ENCODE peak calls at places on chromosome 15, in five cellular contexts. Q, T, L, F and K are unnamed samples.

GRCh38 chr15:43879386-43880355 is 52.9 kb downstream of the WDR76 start:
- DNase-seq in Q (peak), T (no peak), F (no peak), L (no peak), K (no peak)

GRCh38 chr15:75349851-75350588 is 3.2 kb downstream of the NEIL1 start:
- DNase-seq in Q (no peak), F (no peak), L (peak), T (peak), K (no peak)

GRCh38 chr15:84797212-84797611 is 19.9 kb upstream of the ALPK3 start:
- DNase-seq in F (peak), L (no peak), T (no peak), Q (no peak), K (peak)

GRCh38 chr15:48358229-48358641 is 27.0 kb downstream of the DUT start:
- DNase-seq in F (no peak), L (no peak), T (no peak), Q (no peak), K (peak)

GRCh38 chr15:63497642-63498100 is 6.7 kb upstream of the USP3 start:
- DNase-seq in L (peak), Q (no peak), T (no peak), F (no peak), K (no peak)

GRCh38 chr15:101043911-101044624 is 124.9 kb downstream of the LRRK1 start:
- DNase-seq in Q (peak), T (peak), L (no peak), F (no peak), K (no peak)

GRCh38 chr15:56988219-56988618 is 69.8 kb downstream of the TCF12 start:
- DNase-seq in T (no peak), L (no peak), Q (no peak), F (no peak), K (no peak)

GRCh38 chr15:51720201-51720995 is 17.1 kb downstream of the LYSMD2 start:
- DNase-seq in L (no peak), Q (no peak), T (no peak), F (no peak), K (no peak)

GRCh38 chr15:40085225-40085624 is 23.5 kb downstream of the BMF start:
- DNase-seq in Q (no peak), T (no peak), L (no peak), F (no peak), K (no peak)

GRCh38 chr15:36831125-36831914 is 251.9 kb downstream of the CDIN1 start:
- DNase-seq in T (no peak), Q (no peak), L (no peak), F (peak), K (peak)

GRCh38 chr15:25401511-25401910 is 37.3 kb downstream of the UBE3A start:
- DNase-seq in T (no peak), L (no peak), F (no peak), Q (no peak), K (peak)

GRCh38 chr15:101530224-101530958 is 40.9 kb upstream of the PCSK6 start:
- DNase-seq in L (no peak), F (no peak), T (peak), Q (no peak), K (no peak)

GRCh38 chr15:62163397-62163796 is 1.7 kb downstream of the C2CD4B start:
- DNase-seq in L (no peak), Q (no peak), T (no peak), F (no peak), K (no peak)

GRCh38 chr15:62163847-62164499 is 1.1 kb downstream of the C2CD4B start:
- DNase-seq in T (no peak), F (no peak), L (no peak), Q (no peak), K (no peak)

GRCh38 chr15:62164500-62165028 is 521 bp downstream of the C2CD4B start:
- DNase-seq in Q (no peak), L (no peak), T (no peak), F (peak), K (no peak)

GRCh38 chr15:62165029-62165792 is at the start of gene C2CD4B:
- DNase-seq in F (peak), Q (peak), L (no peak), T (peak), K (no peak)

DNA sequence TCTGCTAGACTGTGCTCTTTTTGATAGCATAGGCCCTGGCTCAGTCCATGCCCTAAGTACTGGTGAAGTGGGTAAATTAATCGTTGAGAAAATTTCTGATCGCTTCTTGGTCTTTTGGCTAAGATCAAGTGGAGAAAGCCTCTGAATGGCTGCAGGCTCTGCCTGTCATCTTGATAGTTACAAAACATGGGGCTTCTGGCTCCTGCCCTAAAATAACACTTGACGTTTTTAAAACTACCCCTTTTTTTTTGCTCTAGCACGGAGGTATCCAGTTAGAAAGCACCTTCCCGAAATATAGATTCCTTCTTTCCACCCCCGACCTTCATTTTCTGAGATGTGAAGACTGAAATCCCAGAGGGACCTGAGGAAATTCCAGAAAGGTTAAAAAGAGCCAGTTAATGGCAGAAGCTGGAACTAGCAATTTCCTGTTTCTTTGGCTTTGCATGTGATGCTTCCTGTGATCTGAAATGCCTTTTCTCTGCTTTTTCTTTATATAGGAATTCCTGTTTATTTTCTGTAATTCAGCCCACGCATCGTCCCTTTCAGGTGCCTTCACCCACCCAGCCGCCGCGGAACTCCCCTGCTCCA is 802 bp upstream of the C2CD4B start:
- DNase-seq in T (no peak), F (no peak), L (no peak), Q (peak), K (peak)
- H3K4me3 ChIP-seq in T (no peak), F (no peak), L (no peak), Q (peak), K (no peak)

GRCh38 chr15:80749589-80749988 is 29.6 kb upstream of the CEMIP start:
- DNase-seq in Q (no peak), T (no peak), F (peak), L (no peak), K (no peak)

GRCh38 chr15:80745888-80746287 is 33.3 kb upstream of the CEMIP start:
- DNase-seq in F (no peak), L (no peak), T (no peak), Q (no peak), K (no peak)

GRCh38 chr15:80744411-80744810 is 34.8 kb upstream of the CEMIP start:
- DNase-seq in L (no peak), Q (no peak), T (no peak), F (no peak), K (no peak)

GRCh38 chr15:80744826-80745225 is 34.3 kb upstream of the CEMIP start:
- DNase-seq in F (peak), Q (no peak), L (no peak), T (no peak), K (peak)

DNA sequence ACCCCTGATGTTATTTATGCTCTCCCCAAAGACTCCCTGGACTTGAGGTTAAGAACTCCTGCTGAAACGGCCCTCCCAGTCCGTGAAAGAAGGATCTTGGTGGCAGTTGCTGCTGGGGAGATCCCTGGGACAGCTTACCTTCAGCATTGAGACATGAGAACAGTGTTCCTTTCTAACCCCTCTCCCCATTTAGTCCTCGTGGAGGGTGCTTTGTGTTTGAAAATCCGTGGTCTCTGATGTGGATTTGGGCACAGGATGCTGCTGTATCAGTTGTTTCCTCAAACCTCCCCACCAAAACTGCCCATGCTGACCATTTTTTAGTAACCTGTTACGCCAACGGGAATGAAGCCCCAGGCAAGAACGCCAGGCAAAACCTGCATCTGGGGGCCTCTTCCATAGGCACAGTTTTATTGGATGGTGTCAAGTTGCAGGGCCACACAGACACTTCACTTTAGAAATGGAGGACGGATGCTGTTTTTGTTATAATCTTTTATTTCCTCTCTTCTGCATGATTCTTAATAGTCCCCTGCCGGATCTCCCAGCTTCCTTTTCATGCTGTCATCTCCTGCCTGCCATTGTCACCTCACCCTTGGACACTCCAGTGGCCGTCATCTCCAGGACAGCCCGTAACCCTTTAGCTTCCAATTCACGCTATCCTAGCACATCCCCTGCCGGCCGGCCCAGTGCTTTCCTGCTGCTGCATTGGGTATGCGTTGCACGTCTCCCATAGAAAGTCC is 31.7 kb upstream of the CEMIP start:
- DNase-seq in F (no peak), Q (no peak), T (no peak), L (no peak), K (no peak)
- TF ChIP-seq CTCF in F (no peak), Q (no peak), T (no peak), L (no peak), K (no peak)

GRCh38 chr15:96344120-96344705 is 13.7 kb downstream of the NR2F2 start:
- DNase-seq in L (no peak), Q (no peak), T (peak), F (no peak), K (no peak)
- H3K4me3 ChIP-seq in L (no peak), Q (peak), T (no peak), F (no peak), K (no peak)

GRCh38 chr15:66952756-66953522 is 112.5 kb upstream of the SMAD3 start:
- DNase-seq in Q (no peak), L (no peak), F (no peak), T (no peak), K (peak)

GRCh38 chr15:66953523-66954229 is 111.7 kb upstream of the SMAD3 start:
- DNase-seq in F (no peak), Q (no peak), L (no peak), T (no peak), K (no peak)

GRCh38 chr15:66955001-66955516 is 110.3 kb upstream of the SMAD3 start:
- DNase-seq in Q (no peak), F (no peak), T (no peak), L (no peak), K (no peak)

GRCh38 chr15:66955871-66956585 is 109.4 kb upstream of the SMAD3 start:
- DNase-seq in Q (no peak), L (no peak), T (no peak), F (peak), K (peak)

DNA sequence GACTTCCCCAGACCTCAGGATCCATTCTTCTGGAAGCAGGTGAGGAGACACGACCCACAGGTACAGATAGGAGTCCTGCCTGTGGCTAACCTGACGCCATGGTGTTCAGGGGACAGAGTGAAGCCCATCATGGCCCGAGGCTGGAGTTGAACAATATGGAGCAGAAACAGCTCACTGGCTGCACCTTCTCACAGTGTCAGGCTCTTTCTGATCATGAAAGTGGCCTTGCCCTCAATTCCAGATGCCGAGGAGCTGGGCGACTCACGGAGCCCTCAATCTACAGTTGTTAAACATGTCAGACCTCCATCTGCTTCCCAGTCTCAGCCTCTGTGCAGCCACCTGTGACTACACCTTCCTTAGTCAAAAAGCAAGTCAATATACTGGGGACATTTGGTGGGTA is 110.8 kb upstream of the SMAD3 start:
- DNase-seq in F (no peak), T (no peak), L (no peak), Q (no peak), K (no peak)
- TF ChIP-seq CTCF in F (no peak), T (no peak), L (no peak), Q (no peak), K (no peak)